ENCODE peak calls at places on chromosomes 13 and 19, in eight cellular contexts. J is AG04450; M is RWPE1; L is GM12864; V is T-helper 22 cell; H is NCI-H146; P is activated CD8-positive, alpha-beta memory T cell treated with anti-CD3 and anti-CD28 coated beads for 1 hour; B is stimulated activated CD4-positive, alpha-beta T cell treated with anti-CD3 and anti-CD28 coated beads, Interleukin-4, amount 100 ng/mL, for 24 hours. E is an unnamed sample.

GRCh38 chr13:20219585-20219984 is 12.5 kb downstream of the GJB6 start:
- DNase-seq in J (no peak), M (no peak), L (peak; percentile 19), V (no peak), H (no peak), P (no peak), B (no peak), E (no peak)

GRCh38 chr13:21075303-21076264 is 14.2 kb upstream of the LATS2 start:
- DNase-seq in J (no peak), M (no peak), L (no peak), V (no peak), H (no peak), P (no peak), B (no peak), E (no peak)

GRCh38 chr13:23966691-23967615 is 69.7 kb upstream of the C1QTNF9B start:
- DNase-seq in J (no peak), M (no peak), L (peak; percentile 34), V (no peak), H (no peak), P (no peak), B (peak; percentile 17), E (no peak)

GRCh38 chr19:51971624-51972023 is 15.0 kb downstream of the ZNF350 start:
- DNase-seq in J (no peak), M (no peak), L (no peak), V (no peak), H (no peak), P (no peak), B (no peak), E (no peak)

GRCh38 chr19:4976412-4977298 is 7.7 kb downstream of the KDM4B start:
- DNase-seq in J (peak; percentile 91), M (peak; percentile 76), L (no peak), V (no peak), H (no peak), P (no peak), B (no peak), E (peak; percentile 88)

GRCh38 chr13:110723598-110723997 is 10.1 kb downstream of the ING1 start:
- DNase-seq in J (no peak), M (no peak), L (no peak), V (no peak), H (no peak), P (no peak), B (no peak), E (no peak)

GRCh38 chr13:107518292-107518691 is 697.0 kb downstream of the LIG4 start:
- DNase-seq in J (no peak), M (peak; percentile 0), L (no peak), V (no peak), H (no peak), P (no peak), B (no peak), E (no peak)

GRCh38 chr19:41449079-41449864 is 6.3 kb downstream of the ERICH4 start:
- DNase-seq in J (peak; percentile 48), M (peak; percentile 83), L (peak; percentile 29), V (peak; percentile 48), H (peak; percentile 69), P (peak; percentile 59), B (peak; percentile 79), E (no peak)

GRCh38 chr13:60453490-60453889 is 56.5 kb downstream of the TDRD3 start:
- DNase-seq in J (no peak), M (no peak), L (no peak), V (no peak), H (no peak), P (no peak), B (no peak), E (no peak)

GRCh38 chr13:76687467-76687866 is 198.7 kb downstream of the KCTD12 start:
- DNase-seq in J (no peak), M (no peak), L (no peak), V (no peak), H (no peak), P (no peak), B (no peak), E (no peak)

GRCh38 chr13:80029170-80029569 is 311.8 kb downstream of the SPRY2 start:
- DNase-seq in J (no peak), M (no peak), L (no peak), V (no peak), H (peak; percentile 60), P (no peak), B (no peak), E (no peak)

GRCh38 chr19:55652311-55653078 is 2.3 kb upstream of the U2AF2 start:
- DNase-seq in J (no peak), M (no peak), L (no peak), V (no peak), H (no peak), P (no peak), B (no peak), E (no peak)

GRCh38 chr13:106570354-106570822 is 2.5 kb upstream of the ARGLU1 start:
- DNase-seq in J (no peak), M (peak; percentile 68), L (peak; percentile 43), V (peak; percentile 59), H (peak; percentile 80), P (peak; percentile 47), B (peak; percentile 62), E (no peak)

GRCh38 chr13:91576590-91576989 is 178.2 kb downstream of the GPC5 start:
- DNase-seq in J (no peak), M (no peak), L (no peak), V (no peak), H (no peak), P (no peak), B (no peak), E (no peak)

GRCh38 chr13:110334256-110334655 is 27.2 kb downstream of the COL4A2 start:
- DNase-seq in J (no peak), M (no peak), L (no peak), V (no peak), H (no peak), P (no peak), B (no peak), E (no peak)

GRCh38 chr13:38879278-38879677 is 111.4 kb downstream of the STOML3 start:
- DNase-seq in J (no peak), M (no peak), L (no peak), V (no peak), H (no peak), P (no peak), B (no peak), E (no peak)

GRCh38 chr13:23709521-23709920 is 139.3 kb downstream of the TNFRSF19 start:
- DNase-seq in J (no peak), M (no peak), L (no peak), V (no peak), H (no peak), P (no peak), B (no peak), E (no peak)

GRCh38 chr13:37442996-37443395 is 155.6 kb downstream of the POSTN start:
- DNase-seq in J (no peak), M (no peak), L (no peak), V (no peak), H (no peak), P (no peak), B (no peak), E (no peak)

GRCh38 chr13:51844862-51845573 is at the start of gene TMEM272:
- DNase-seq in J (no peak), M (peak; percentile 62), L (no peak), V (no peak), H (peak; percentile 53), P (no peak), B (peak; percentile 68), E (no peak)

GRCh38 chr19:1082165-1082927 is 12.8 kb downstream of the POLR2E start:
- DNase-seq in J (no peak), M (peak; percentile 95), L (no peak), V (peak; percentile 79), H (peak; percentile 94), P (peak; percentile 69), B (peak; percentile 72), E (no peak)

GRCh38 chr19:49361438-49362047 is 673 bp downstream of the TEAD2 start:
- DNase-seq in J (peak; percentile 66), M (peak; percentile 72), L (no peak), V (no peak), H (no peak), P (no peak), B (no peak), E (no peak)

GRCh38 chr19:11018743-11019142 is 57.9 kb downstream of the SMARCA4 start:
- DNase-seq in J (no peak), M (no peak), L (no peak), V (no peak), H (no peak), P (no peak), B (no peak), E (no peak)

GRCh38 chr19:37221136-37221535 is 3.1 kb downstream of the ZNF383 start:
- DNase-seq in J (no peak), M (no peak), L (no peak), V (no peak), H (no peak), P (no peak), B (no peak), E (no peak)

GRCh38 chr19:52637718-52638585 is at the start of gene ZNF83:
- DNase-seq in J (peak; percentile 86), M (peak; percentile 92), L (peak; percentile 64), V (peak; percentile 90), H (peak; percentile 97), P (peak; percentile 85), B (peak; percentile 95), E (no peak)

GRCh38 chr19:17405250-17406038 is at the start of gene BST2:
- DNase-seq in J (no peak), M (peak; percentile 92), L (peak; percentile 85), V (peak; percentile 56), H (no peak), P (peak; percentile 25), B (peak; percentile 48), E (peak; percentile 73)

GRCh38 chr13:50919291-50919690 is 9.7 kb downstream of the RNASEH2B start:
- DNase-seq in J (no peak), M (no peak), L (no peak), V (no peak), H (no peak), P (no peak), B (no peak), E (peak; percentile 38)

GRCh38 chr13:99385940-99386339 is 78.7 kb upstream of the GPR183 start:
- DNase-seq in J (no peak), M (no peak), L (no peak), V (no peak), H (no peak), P (no peak), B (peak; percentile 2), E (no peak)

GRCh38 chr19:22945560-22945959 is 57.4 kb downstream of the ZNF728 start:
- DNase-seq in J (no peak), M (no peak), L (no peak), V (no peak), H (no peak), P (no peak), B (no peak), E (no peak)